ENCODE peak calls at places on chromosomes 5 and 9, in five cellular contexts. One of them, this sample, is unnamed.

GRCh38 chr5:93649234-93649900 is 66.3 kb downstream of the NR2F1 start:
- DNase-seq in non-pigmented ciliary epithelial cell: no peak
- DNase-seq in stimulated activated CD8-positive, alpha-beta memory T cell treated with anti-CD3 and anti-CD28 coated beads, Interleukin-15, amount 100 ng/mL, for 1 hour: no peak
- DNase-seq in T-helper 1 cell: no peak
- DNase-seq in A172: no peak
- DNase-seq in this sample: no peak

GRCh38 chr9:19720374-19720773 is 68.5 kb downstream of the SLC24A2 start:
- DNase-seq in non-pigmented ciliary epithelial cell: peak
- DNase-seq in stimulated activated CD8-positive, alpha-beta memory T cell treated with anti-CD3 and anti-CD28 coated beads, Interleukin-15, amount 100 ng/mL, for 1 hour: no peak
- DNase-seq in T-helper 1 cell: no peak
- DNase-seq in A172: peak
- DNase-seq in this sample: no peak

GRCh38 chr9:125330587-125330986 is 69.0 kb downstream of the GAPVD1 start:
- DNase-seq in non-pigmented ciliary epithelial cell: no peak
- DNase-seq in stimulated activated CD8-positive, alpha-beta memory T cell treated with anti-CD3 and anti-CD28 coated beads, Interleukin-15, amount 100 ng/mL, for 1 hour: no peak
- DNase-seq in T-helper 1 cell: no peak
- DNase-seq in A172: no peak
- DNase-seq in this sample: no peak

GRCh38 chr9:134204041-134204440 is 39.7 kb upstream of the RNU6ATAC start:
- DNase-seq in non-pigmented ciliary epithelial cell: no peak
- DNase-seq in stimulated activated CD8-positive, alpha-beta memory T cell treated with anti-CD3 and anti-CD28 coated beads, Interleukin-15, amount 100 ng/mL, for 1 hour: no peak
- DNase-seq in T-helper 1 cell: no peak
- DNase-seq in A172: no peak
- DNase-seq in this sample: no peak

GRCh38 chr5:141869514-141869913 is 8.7 kb downstream of the PCDH1 start:
- DNase-seq in non-pigmented ciliary epithelial cell: no peak
- DNase-seq in stimulated activated CD8-positive, alpha-beta memory T cell treated with anti-CD3 and anti-CD28 coated beads, Interleukin-15, amount 100 ng/mL, for 1 hour: no peak
- DNase-seq in T-helper 1 cell: no peak
- DNase-seq in A172: peak
- DNase-seq in this sample: no peak

GRCh38 chr9:116055536-116055935 is 98.1 kb upstream of the PAPPA start:
- DNase-seq in non-pigmented ciliary epithelial cell: no peak
- DNase-seq in stimulated activated CD8-positive, alpha-beta memory T cell treated with anti-CD3 and anti-CD28 coated beads, Interleukin-15, amount 100 ng/mL, for 1 hour: no peak
- DNase-seq in T-helper 1 cell: no peak
- DNase-seq in A172: no peak
- DNase-seq in this sample: no peak

GRCh38 chr9:116101516-116101915 is 52.1 kb upstream of the PAPPA start:
- DNase-seq in non-pigmented ciliary epithelial cell: peak
- DNase-seq in stimulated activated CD8-positive, alpha-beta memory T cell treated with anti-CD3 and anti-CD28 coated beads, Interleukin-15, amount 100 ng/mL, for 1 hour: no peak
- DNase-seq in T-helper 1 cell: no peak
- DNase-seq in A172: no peak
- DNase-seq in this sample: no peak

GRCh38 chr9:101569736-101570501 is 24.9 kb downstream of the PPP3R2 start:
- DNase-seq in non-pigmented ciliary epithelial cell: no peak
- DNase-seq in stimulated activated CD8-positive, alpha-beta memory T cell treated with anti-CD3 and anti-CD28 coated beads, Interleukin-15, amount 100 ng/mL, for 1 hour: no peak
- DNase-seq in T-helper 1 cell: no peak
- DNase-seq in A172: no peak
- DNase-seq in this sample: no peak

GRCh38 chr5:56676091-56676768 is 139.1 kb upstream of the MAP3K1 start:
- DNase-seq in non-pigmented ciliary epithelial cell: no peak
- DNase-seq in stimulated activated CD8-positive, alpha-beta memory T cell treated with anti-CD3 and anti-CD28 coated beads, Interleukin-15, amount 100 ng/mL, for 1 hour: no peak
- DNase-seq in T-helper 1 cell: no peak
- DNase-seq in A172: no peak
- DNase-seq in this sample: no peak